ENCODE peak calls at places on chromosome 9, in five cellular contexts. L is HFFc6, S is endothelial cell, A is osteoblast, J is PC-3. W is an unnamed sample.

GRCh38 chr9:137456864-137457405 is 2.2 kb downstream of the NSMF start:
- DNase-seq in S (no peak), J (no peak), A (no peak), L (no peak), W (no peak)

GRCh38 chr9:96020822-96021615 is 145.5 kb downstream of the ERCC6L2 start:
- DNase-seq in S (peak), A (peak), L (no peak), J (no peak), W (no peak)

GRCh38 chr9:137085918-137086530 is 761 bp upstream of the MAN1B1 start:
- DNase-seq in A (peak), L (peak), J (peak), S (no peak), W (peak)

GRCh38 chr9:93267681-93268505 is 84.0 kb downstream of the WNK2 start:
- DNase-seq in A (peak), S (no peak), L (no peak), J (no peak), W (no peak)

GRCh38 chr9:96006961-96007360 is 131.5 kb downstream of the ERCC6L2 start:
- DNase-seq in J (no peak), L (peak), S (no peak), A (peak), W (no peak)

GRCh38 chr9:128706671-128707381 is 4.5 kb downstream of the PKN3 start:
- DNase-seq in J (no peak), S (no peak), L (no peak), A (peak), W (no peak)

GRCh38 chr9:24297931-24298330 is 247.8 kb downstream of the IZUMO3 start:
- DNase-seq in L (no peak), J (no peak), S (no peak), A (no peak), W (no peak)

GRCh38 chr9:3525836-3526165 is at the start of gene RFX3:
- DNase-seq in J (peak), S (peak), A (peak), L (peak), W (peak)

GRCh38 chr9:98837516-98837915 is 30.0 kb downstream of the GALNT12 start:
- DNase-seq in J (no peak), S (no peak), L (no peak), A (no peak), W (no peak)

GRCh38 chr9:73202992-73203391 is 51.3 kb downstream of the ANXA1 start:
- DNase-seq in L (no peak), J (no peak), S (no peak), A (no peak), W (no peak)

GRCh38 chr9:133868203-133868602 is 123.9 kb downstream of the VAV2 start:
- DNase-seq in J (no peak), S (no peak), L (no peak), A (no peak), W (no peak)

GRCh38 chr9:77158772-77159513 is 18.4 kb upstream of the VPS13A start:
- DNase-seq in A (peak), J (no peak), S (peak), L (peak), W (peak)

GRCh38 chr9:117543089-117543488 is 128.2 kb upstream of the ASTN2 start:
- DNase-seq in A (no peak), S (no peak), J (no peak), L (no peak), W (no peak)

GRCh38 chr9:3879315-3879714 is 353.5 kb upstream of the RFX3 start:
- DNase-seq in L (no peak), A (no peak), J (no peak), S (no peak), W (no peak)

GRCh38 chr9:34442770-34443169 is 15.6 kb downstream of the FAM219A start:
- DNase-seq in J (no peak), A (no peak), L (no peak), S (no peak), W (no peak)

GRCh38 chr9:70563010-70563409 is 148.6 kb upstream of the KLF9 start:
- DNase-seq in J (no peak), S (no peak), A (no peak), L (no peak), W (no peak)

GRCh38 chr9:18910858-18911257 is 122.2 kb downstream of the SAXO1 start:
- DNase-seq in J (no peak), A (no peak), S (no peak), L (no peak), W (no peak)

GRCh38 chr9:114250235-114250568 is 72.7 kb upstream of the ORM1 start:
- DNase-seq in S (no peak), A (peak), L (peak), J (no peak), W (no peak)

GRCh38 chr9:34559616-34560546 is 29.6 kb downstream of the CNTFR start:
- DNase-seq in L (peak), J (no peak), S (no peak), A (peak), W (peak)

GRCh38 chr9:107487521-107488399 is 1.8 kb downstream of the KLF4 start:
- DNase-seq in A (peak), J (peak), S (peak), L (no peak), W (no peak)

GRCh38 chr9:71285191-71285656 is 163.8 kb upstream of the TRPM3 start:
- DNase-seq in S (peak), A (peak), L (peak), J (peak), W (peak)

GRCh38 chr9:92384373-92384772 is 20.0 kb downstream of the OGN start:
- DNase-seq in S (no peak), J (peak), L (peak), A (peak), W (peak)

GRCh38 chr9:16824545-16825041 is 45.9 kb downstream of the BNC2 start:
- DNase-seq in L (peak), S (no peak), A (no peak), J (peak), W (peak)

GRCh38 chr9:134212809-134213507 is 48.6 kb upstream of the RNU6ATAC start:
- DNase-seq in L (no peak), A (peak), S (no peak), J (no peak), W (no peak)

GRCh38 chr9:95004452-95005275 is 278.2 kb downstream of the AOPEP start:
- DNase-seq in A (peak), S (peak), L (no peak), J (peak), W (peak)

GRCh38 chr9:104923289-104923688 is 4.7 kb downstream of the ABCA1 start:
- DNase-seq in L (no peak), A (peak), J (no peak), S (no peak), W (peak)

GRCh38 chr9:109401169-109401989 is 80.5 kb upstream of the EPB41L4B start:
- DNase-seq in S (peak), L (peak), J (peak), A (no peak), W (peak)

GRCh38 chr9:6937209-6937608 is 179.4 kb downstream of the KDM4C start:
- DNase-seq in S (no peak), A (no peak), L (no peak), J (peak), W (no peak)

GRCh38 chr9:134048582-134048968 is 19.3 kb downstream of the BRD3 start:
- DNase-seq in L (no peak), A (no peak), S (no peak), J (no peak), W (no peak)

GRCh38 chr9:137150485-137151060 is 11.6 kb downstream of the GRIN1 start:
- DNase-seq in L (no peak), S (no peak), A (no peak), J (peak), W (peak)

GRCh38 chr9:113350338-113350672 is 964 bp downstream of the BSPRY start:
- DNase-seq in A (no peak), L (no peak), J (no peak), S (no peak), W (no peak)

GRCh38 chr9:123556464-123557435 is 200.8 kb downstream of the CRB2 start:
- DNase-seq in L (no peak), A (no peak), S (no peak), J (no peak), W (no peak)

GRCh38 chr9:38068866-38069628 is at the start of gene SHB:
- DNase-seq in L (peak), A (peak), J (peak), S (peak), W (peak)

GRCh38 chr9:27787941-27788340 is 214.7 kb upstream of the C9orf72 start:
- DNase-seq in A (no peak), S (no peak), J (peak), L (no peak), W (no peak)

DNA sequence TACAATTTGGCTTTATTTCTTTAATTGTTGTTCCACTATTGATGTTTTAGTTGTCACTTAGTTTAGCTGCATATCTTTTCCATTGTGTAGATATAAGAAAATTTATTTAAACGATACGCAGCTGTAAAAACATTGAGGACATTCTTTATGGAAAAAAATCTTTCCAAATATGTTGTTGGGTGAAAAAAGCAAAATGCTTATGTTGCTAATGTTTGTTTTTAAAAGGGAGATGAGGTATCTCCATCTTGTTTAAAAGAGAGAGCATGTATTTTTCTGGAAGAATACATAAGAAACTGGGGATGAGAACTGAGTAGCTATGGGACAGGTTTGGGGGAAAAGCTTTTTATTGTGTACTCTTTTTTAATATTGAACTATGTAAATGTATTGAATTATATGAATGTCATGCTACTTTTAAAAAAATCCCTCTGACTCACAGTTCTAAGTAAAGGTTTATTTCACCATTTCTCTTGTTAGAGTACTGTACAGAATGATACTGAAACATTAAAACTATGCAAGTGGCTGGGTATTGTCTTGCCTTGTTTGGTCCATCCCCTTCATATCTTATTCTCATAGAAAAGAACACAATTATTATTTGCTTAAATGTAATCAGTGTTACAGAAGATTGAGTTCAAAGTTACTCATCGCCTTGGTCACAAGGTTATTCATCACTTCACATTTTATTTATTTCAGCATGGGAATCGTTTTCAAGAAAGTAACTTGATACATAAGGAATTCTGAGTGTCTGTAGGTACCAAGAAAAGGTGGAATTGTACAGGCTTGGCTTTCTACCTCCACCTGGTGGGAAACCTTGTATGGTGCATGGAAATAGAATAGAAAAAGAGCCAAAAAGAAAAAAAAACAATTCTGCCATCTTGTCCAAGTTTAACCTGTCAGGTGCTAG is 85.8 kb downstream of the RIC1 start:
- DNase-seq in J (peak), A (peak), S (peak), L (peak), W (peak)
- TF ChIP-seq CTCF in J (peak), A (peak), S (peak), L (peak), W (peak)

GRCh38 chr9:69546265-69546664 is 125.9 kb downstream of the APBA1 start:
- DNase-seq in A (no peak), J (no peak), S (peak), L (peak), W (peak)
- TF ChIP-seq CTCF in A (peak), J (peak), S (peak), L (peak), W (no peak)

DNA sequence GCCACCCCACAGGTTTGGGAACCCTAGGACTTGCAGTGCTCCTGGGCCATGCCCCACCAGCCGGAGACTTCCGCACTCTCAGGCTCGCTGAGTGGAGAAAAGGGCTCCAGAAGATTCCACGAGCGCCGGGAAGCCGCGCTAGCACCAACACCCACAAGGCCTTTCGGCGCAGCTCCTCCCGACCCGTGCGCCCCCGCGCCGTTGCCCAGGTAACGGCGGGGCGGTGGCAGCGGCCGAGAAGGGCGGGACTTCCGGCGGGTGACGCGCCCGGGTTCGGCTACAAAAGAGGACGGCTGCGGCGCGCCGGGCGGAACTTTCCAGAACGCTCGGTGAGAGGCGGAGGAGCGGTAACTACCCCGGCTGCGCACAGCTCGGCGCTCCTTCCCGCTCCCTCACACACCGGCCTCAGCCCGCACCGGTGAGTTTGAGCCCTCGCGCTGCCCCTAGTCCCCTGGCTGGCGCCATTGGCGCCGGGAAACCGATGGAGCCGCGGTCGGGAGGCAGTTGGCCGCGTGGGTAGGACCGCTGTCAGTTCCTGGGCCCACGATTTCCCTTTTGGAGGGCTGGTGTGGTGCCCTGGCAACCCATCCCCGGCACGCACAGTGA is at the start of gene DNAJA1:
- DNase-seq in S (peak), A (peak), J (peak), L (peak), W (peak)
- TF ChIP-seq CTCF in S (no peak), A (no peak), J (no peak), L (no peak), W (no peak)

DNA sequence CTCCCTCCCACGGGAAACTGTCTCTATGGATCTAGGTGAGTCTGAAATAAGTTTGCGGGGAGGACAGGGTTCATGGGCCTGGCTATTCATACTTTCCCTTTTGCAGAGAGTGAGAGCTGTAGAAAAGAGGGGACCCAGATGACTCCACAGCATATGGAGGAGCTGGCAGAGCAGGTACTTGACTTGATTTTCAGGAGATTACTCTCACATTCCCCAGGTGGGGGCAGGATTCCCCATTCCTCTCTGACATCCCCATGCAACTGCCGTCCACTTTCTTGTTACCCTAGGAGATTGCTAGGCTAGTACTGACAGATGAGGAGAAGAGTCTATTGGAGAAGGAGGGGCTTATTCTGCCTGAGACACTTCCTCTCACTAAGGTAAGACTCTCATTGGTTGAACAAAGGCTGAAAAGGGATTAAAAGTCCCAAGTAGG is 659 bp downstream of the CREB3 start:
- DNase-seq in S (peak), J (peak), A (peak), L (peak), W (peak)
- TF ChIP-seq CTCF in S (no peak), J (peak), A (peak), L (peak), W (peak)

GRCh38 chr9:126386088-126386487 is 59.5 kb downstream of the MVB12B start:
- DNase-seq in A (no peak), S (peak), L (no peak), J (peak), W (peak)

GRCh38 chr9:126388964-126389363 is 62.3 kb downstream of the MVB12B start:
- DNase-seq in J (no peak), S (no peak), A (no peak), L (no peak), W (no peak)

GRCh38 chr9:126384926-126385325 is 58.3 kb downstream of the MVB12B start:
- DNase-seq in J (no peak), A (no peak), S (no peak), L (no peak), W (no peak)

GRCh38 chr9:126389958-126390357 is 63.3 kb downstream of the MVB12B start:
- DNase-seq in L (no peak), S (no peak), J (no peak), A (no peak), W (no peak)

GRCh38 chr9:126386814-126387213 is 60.2 kb downstream of the MVB12B start:
- DNase-seq in S (no peak), A (no peak), L (no peak), J (no peak), W (no peak)
- TF ChIP-seq CTCF in S (no peak), A (no peak), L (no peak), J (no peak), W (no peak)

GRCh38 chr9:80644044-80644443 is 1045.3 kb downstream of the TLE1 start:
- DNase-seq in J (no peak), S (no peak), L (no peak), A (no peak), W (no peak)
- TF ChIP-seq CTCF in J (no peak), S (no peak), L (no peak), A (no peak), W (no peak)

DNA sequence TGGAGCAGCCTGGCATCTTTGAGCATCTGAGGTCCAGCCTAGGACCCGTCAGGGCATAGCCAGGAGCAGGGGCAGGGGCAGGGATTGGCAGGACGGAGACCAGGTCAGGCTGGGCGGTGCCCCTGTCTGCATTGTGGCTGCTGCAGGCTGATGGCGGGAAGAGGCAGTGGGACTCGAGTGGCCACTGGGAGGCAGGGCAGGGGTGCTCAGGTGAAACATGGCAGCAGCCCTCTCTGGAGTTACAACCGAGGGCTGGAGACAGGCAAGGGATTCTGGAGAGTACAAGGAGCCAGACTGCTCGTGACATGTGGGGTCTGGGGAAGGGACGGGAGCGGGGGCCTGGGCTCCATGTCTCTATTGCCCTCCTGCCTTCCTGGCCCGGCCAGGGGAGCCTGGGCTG is 97.4 kb upstream of the RAPGEF1 start:
- DNase-seq in J (peak), A (peak), L (no peak), S (peak), W (peak)
- TF ChIP-seq CTCF in J (peak), A (peak), L (no peak), S (no peak), W (peak)